ENCODE peak calls at places on chromosome 2, in seven cellular contexts. One of them, this sample, is unnamed.

GRCh38 chr2:241702155-241702404 is 241 bp downstream of the ING5 start:
- DNase-seq in astrocyte of the spinal cord: peak
- DNase-seq in activated naive CD4-positive, alpha-beta T cell treated with anti-CD3 and anti-CD28 coated beads for 36 hours: peak
- DNase-seq in caudate nucleus: no peak
- DNase-seq in tibial artery: no peak
- DNase-seq in stimulated activated CD8-positive, alpha-beta memory T cell treated with anti-CD3 and anti-CD28 coated beads, Interleukin-7, amount 100 ng/mL, for 48 hours: no peak
- DNase-seq in memory B cell: no peak
- DNase-seq in this sample: no peak

GRCh38 chr2:210593166-210593565 is 36.8 kb downstream of the CPS1 start:
- DNase-seq in astrocyte of the spinal cord: peak
- DNase-seq in activated naive CD4-positive, alpha-beta T cell treated with anti-CD3 and anti-CD28 coated beads for 36 hours: no peak
- DNase-seq in caudate nucleus: no peak
- DNase-seq in tibial artery: no peak
- DNase-seq in stimulated activated CD8-positive, alpha-beta memory T cell treated with anti-CD3 and anti-CD28 coated beads, Interleukin-7, amount 100 ng/mL, for 48 hours: no peak
- DNase-seq in memory B cell: no peak
- DNase-seq in this sample: no peak

GRCh38 chr2:168552450-168552856 is 96.4 kb downstream of the CERS6 start:
- DNase-seq in astrocyte of the spinal cord: no peak
- DNase-seq in activated naive CD4-positive, alpha-beta T cell treated with anti-CD3 and anti-CD28 coated beads for 36 hours: no peak
- DNase-seq in caudate nucleus: no peak
- DNase-seq in tibial artery: no peak
- DNase-seq in stimulated activated CD8-positive, alpha-beta memory T cell treated with anti-CD3 and anti-CD28 coated beads, Interleukin-7, amount 100 ng/mL, for 48 hours: no peak
- DNase-seq in memory B cell: no peak
- DNase-seq in this sample: peak

GRCh38 chr2:144471316-144472045 is 48.4 kb downstream of the ZEB2 start:
- DNase-seq in astrocyte of the spinal cord: no peak
- DNase-seq in activated naive CD4-positive, alpha-beta T cell treated with anti-CD3 and anti-CD28 coated beads for 36 hours: no peak
- DNase-seq in caudate nucleus: no peak
- DNase-seq in tibial artery: no peak
- DNase-seq in stimulated activated CD8-positive, alpha-beta memory T cell treated with anti-CD3 and anti-CD28 coated beads, Interleukin-7, amount 100 ng/mL, for 48 hours: no peak
- DNase-seq in memory B cell: no peak
- DNase-seq in this sample: peak

GRCh38 chr2:26913599-26914285 is 56.7 kb upstream of the MAPRE3 start:
- DNase-seq in astrocyte of the spinal cord: no peak
- DNase-seq in activated naive CD4-positive, alpha-beta T cell treated with anti-CD3 and anti-CD28 coated beads for 36 hours: no peak
- DNase-seq in caudate nucleus: no peak
- DNase-seq in tibial artery: no peak
- DNase-seq in stimulated activated CD8-positive, alpha-beta memory T cell treated with anti-CD3 and anti-CD28 coated beads, Interleukin-7, amount 100 ng/mL, for 48 hours: no peak
- DNase-seq in memory B cell: no peak
- DNase-seq in this sample: no peak

GRCh38 chr2:145350011-145350410 is 830.1 kb upstream of the ZEB2 start:
- DNase-seq in astrocyte of the spinal cord: peak
- DNase-seq in activated naive CD4-positive, alpha-beta T cell treated with anti-CD3 and anti-CD28 coated beads for 36 hours: no peak
- DNase-seq in caudate nucleus: no peak
- DNase-seq in tibial artery: no peak
- DNase-seq in stimulated activated CD8-positive, alpha-beta memory T cell treated with anti-CD3 and anti-CD28 coated beads, Interleukin-7, amount 100 ng/mL, for 48 hours: no peak
- DNase-seq in memory B cell: no peak
- DNase-seq in this sample: no peak

GRCh38 chr2:15298769-15299168 is 262.4 kb downstream of the NBAS start:
- DNase-seq in astrocyte of the spinal cord: no peak
- DNase-seq in activated naive CD4-positive, alpha-beta T cell treated with anti-CD3 and anti-CD28 coated beads for 36 hours: peak
- DNase-seq in caudate nucleus: no peak
- DNase-seq in tibial artery: no peak
- DNase-seq in stimulated activated CD8-positive, alpha-beta memory T cell treated with anti-CD3 and anti-CD28 coated beads, Interleukin-7, amount 100 ng/mL, for 48 hours: no peak
- DNase-seq in memory B cell: no peak
- DNase-seq in this sample: no peak

GRCh38 chr2:15485949-15486348 is 75.2 kb downstream of the NBAS start:
- DNase-seq in astrocyte of the spinal cord: no peak
- DNase-seq in activated naive CD4-positive, alpha-beta T cell treated with anti-CD3 and anti-CD28 coated beads for 36 hours: no peak
- DNase-seq in caudate nucleus: no peak
- DNase-seq in tibial artery: no peak
- DNase-seq in stimulated activated CD8-positive, alpha-beta memory T cell treated with anti-CD3 and anti-CD28 coated beads, Interleukin-7, amount 100 ng/mL, for 48 hours: no peak
- DNase-seq in memory B cell: no peak
- DNase-seq in this sample: no peak

GRCh38 chr2:43324589-43325447 is 98.4 kb upstream of the ZFP36L2 start:
- DNase-seq in astrocyte of the spinal cord: no peak
- DNase-seq in activated naive CD4-positive, alpha-beta T cell treated with anti-CD3 and anti-CD28 coated beads for 36 hours: no peak
- DNase-seq in caudate nucleus: no peak
- DNase-seq in tibial artery: no peak
- DNase-seq in stimulated activated CD8-positive, alpha-beta memory T cell treated with anti-CD3 and anti-CD28 coated beads, Interleukin-7, amount 100 ng/mL, for 48 hours: no peak
- DNase-seq in memory B cell: no peak
- DNase-seq in this sample: no peak

This sample was measured in naive B cell.